ENCODE peak calls at places on chromosomes 13 and 19, in eight cellular contexts. Q is body of pancreas, J is left colon, A is Caki2, S is Calu3, P is foreskin fibroblast, M is dorsolateral prefrontal cortex, U is smooth muscle cell of the brain vasculature. G is an unnamed sample.

GRCh38 chr19:38033658-38034150 is 126.7 kb downstream of the SIPA1L3 start:
- DNase-seq in Q (no peak), J (no peak), A (no peak), S (no peak), P (no peak), M (no peak), U (no peak), G (no peak)

GRCh38 chr19:1250374-1251232 is 2.2 kb downstream of the MIDN start:
- DNase-seq in Q (peak), J (peak), A (peak), S (no peak), P (peak), M (no peak), U (no peak), G (peak)

GRCh38 chr13:36998624-36999041 is 507 bp downstream of the ALG5 start:
- DNase-seq in Q (peak), J (peak), A (no peak), S (peak), P (peak), M (no peak), U (no peak), G (peak)

GRCh38 chr13:38045278-38046048 is 175.9 kb upstream of the TRPC4 start:
- DNase-seq in Q (no peak), J (no peak), A (peak), S (peak), P (peak), M (no peak), U (peak), G (no peak)

GRCh38 chr13:94481966-94482365 is 2.5 kb upstream of the DCT start:
- DNase-seq in Q (no peak), J (no peak), A (peak), S (peak), P (peak), M (no peak), U (no peak), G (no peak)

GRCh38 chr19:38559428-38560401 is 58.0 kb downstream of the MAP4K1 start:
- DNase-seq in Q (no peak), J (no peak), A (peak), S (no peak), P (peak), M (no peak), U (no peak), G (no peak)

GRCh38 chr19:36201684-36202083 is 12.8 kb downstream of the ZNF565 start:
- DNase-seq in Q (no peak), J (no peak), A (no peak), S (no peak), P (no peak), M (no peak), U (no peak), G (no peak)

GRCh38 chr13:72221276-72221962 is 354.4 kb upstream of the DACH1 start:
- DNase-seq in Q (peak), J (peak), A (peak), S (peak), P (peak), M (no peak), U (no peak), G (peak)

GRCh38 chr19:6801397-6802086 is 29.0 kb downstream of the VAV1 start:
- DNase-seq in Q (peak), J (peak), A (no peak), S (peak), P (no peak), M (no peak), U (no peak), G (no peak)

GRCh38 chr19:46328079-46328478 is 18.8 kb upstream of the PPP5C start:
- DNase-seq in Q (no peak), J (no peak), A (peak), S (no peak), P (no peak), M (no peak), U (no peak), G (no peak)

GRCh38 chr13:82136880-82137279 is 1745.4 kb downstream of the SLITRK1 start:
- DNase-seq in Q (no peak), J (no peak), A (no peak), S (no peak), P (no peak), M (no peak), U (no peak), G (no peak)

G was measured in Caco-2.